ENCODE peak calls at places on chromosomes 5 and 9, in nine cellular contexts. P, V, E, F, K, R, S, Z and U are unnamed samples.

GRCh38 chr9:28648723-28649122 is 1075.4 kb upstream of the C9orf72 start:
- DNase-seq in V (no peak), E (no peak), R (no peak), K (no peak), S (no peak), F (no peak), Z (no peak), P (no peak), U (no peak)

GRCh38 chr5:65483474-65484346 is 2.0 kb upstream of the ADAMTS6 start:
- DNase-seq in E (no peak), S (no peak), K (peak), P (no peak), Z (peak), V (no peak), F (peak), R (no peak), U (no peak)

GRCh38 chr9:68704804-68705635 is at the start of gene PIP5K1B:
- DNase-seq in V (peak), K (peak), E (peak), F (peak), P (peak), R (no peak), S (no peak), Z (peak), U (peak)

GRCh38 chr9:4980046-4980727 is 4.9 kb upstream of the JAK2 start:
- DNase-seq in R (no peak), V (no peak), F (no peak), E (no peak), K (no peak), P (no peak), S (no peak), Z (no peak), U (no peak)

GRCh38 chr5:173333900-173334685 is 5.9 kb upstream of the STC2 start:
- DNase-seq in R (no peak), P (no peak), K (no peak), E (no peak), F (no peak), S (no peak), Z (peak), V (no peak), U (no peak)

GRCh38 chr5:3190433-3190832 is 405.2 kb upstream of the IRX1 start:
- DNase-seq in S (no peak), P (no peak), K (no peak), F (no peak), E (no peak), V (no peak), Z (no peak), R (no peak), U (no peak)

GRCh38 chr5:28523887-28524637 is 1485.7 kb upstream of the CDH9 start:
- DNase-seq in R (no peak), E (no peak), F (no peak), V (no peak), S (no peak), Z (peak), P (no peak), K (no peak), U (no peak)

GRCh38 chr9:90340421-90340820 is 302.2 kb downstream of the DIRAS2 start:
- DNase-seq in Z (peak), P (no peak), F (no peak), E (no peak), V (no peak), S (no peak), K (no peak), R (no peak), U (no peak)

GRCh38 chr9:93119953-93120845 is 13.9 kb downstream of the NINJ1 start:
- DNase-seq in S (peak), Z (peak), K (peak), F (peak), P (peak), R (peak), E (peak), V (no peak), U (peak)

GRCh38 chr5:79702606-79703380 is 13.2 kb downstream of the CMYA5 start:
- DNase-seq in F (no peak), V (no peak), S (no peak), K (peak), P (no peak), Z (peak), R (no peak), E (no peak), U (no peak)

GRCh38 chr9:92737611-92738299 is 26.9 kb downstream of the BICD2 start:
- DNase-seq in S (no peak), P (peak), E (no peak), K (no peak), R (no peak), V (no peak), Z (no peak), F (no peak), U (no peak)

GRCh38 chr9:38063363-38063707 is 5.7 kb downstream of the SHB start:
- DNase-seq in E (no peak), F (no peak), P (no peak), V (no peak), S (no peak), Z (no peak), R (no peak), K (no peak), U (no peak)

GRCh38 chr9:120890415-120891254 is 13.6 kb upstream of the PHF19 start:
- DNase-seq in S (no peak), F (no peak), K (no peak), V (no peak), R (no peak), E (no peak), Z (no peak), P (no peak), U (no peak)

GRCh38 chr5:176781638-176782570 is 28.5 kb upstream of the UNC5A start:
- DNase-seq in R (no peak), K (no peak), V (no peak), S (no peak), P (no peak), Z (no peak), E (no peak), F (no peak), U (no peak)

GRCh38 chr5:16937023-16937379 is 913 bp upstream of the MYO10 start:
- DNase-seq in S (no peak), V (no peak), F (no peak), R (no peak), P (peak), Z (peak), K (no peak), E (no peak), U (no peak)

GRCh38 chr5:168104811-168105481 is 186.5 kb upstream of the WWC1 start:
- DNase-seq in P (peak), Z (no peak), K (no peak), S (no peak), F (no peak), R (no peak), V (no peak), E (no peak), U (no peak)

GRCh38 chr5:65774346-65774745 is 52.3 kb downstream of the NLN start:
- DNase-seq in F (no peak), E (no peak), P (no peak), R (no peak), S (no peak), V (no peak), Z (peak), K (peak), U (no peak)

GRCh38 chr9:98977246-98977681 is 33.6 kb downstream of the COL15A1 start:
- DNase-seq in Z (no peak), K (no peak), E (no peak), R (no peak), V (no peak), S (no peak), F (no peak), P (no peak), U (peak)

GRCh38 chr5:31119938-31120641 is 73.4 kb upstream of the CDH6 start:
- DNase-seq in F (no peak), S (no peak), P (no peak), V (no peak), E (no peak), K (no peak), R (no peak), Z (no peak), U (no peak)

GRCh38 chr9:132241840-132242620 is 80.2 kb downstream of the NTNG2 start:
- DNase-seq in E (no peak), K (peak), Z (no peak), P (peak), R (no peak), F (peak), S (no peak), V (no peak), U (peak)

GRCh38 chr5:76867827-76868693 is 18.2 kb downstream of the S100Z start:
- DNase-seq in Z (peak), P (peak), E (peak), K (peak), S (peak), V (peak), F (peak), R (peak), U (peak)

GRCh38 chr9:5186416-5187169 is 1.2 kb upstream of the INSL6 start:
- DNase-seq in V (peak), S (peak), K (peak), F (no peak), E (peak), R (no peak), P (peak), Z (peak), U (no peak)

GRCh38 chr9:129888809-129889460 is 53.7 kb downstream of the USP20 start:
- DNase-seq in P (no peak), V (no peak), E (no peak), R (no peak), K (no peak), Z (no peak), F (no peak), S (no peak), U (no peak)

GRCh38 chr9:113425072-113425471 is 14.5 kb downstream of the C9orf43 start:
- DNase-seq in S (no peak), K (no peak), V (no peak), R (no peak), E (no peak), P (no peak), F (no peak), Z (no peak), U (no peak)

GRCh38 chr9:101359679-101360078 is 25.1 kb downstream of the BAAT start:
- DNase-seq in Z (no peak), K (no peak), R (no peak), V (no peak), F (no peak), E (no peak), P (no peak), S (no peak), U (no peak)

GRCh38 chr5:72842816-72843215 is 26.4 kb downstream of the TNPO1 start:
- DNase-seq in F (no peak), S (no peak), E (no peak), K (no peak), Z (peak), P (peak), V (no peak), R (no peak), U (no peak)

GRCh38 chr9:120378680-120379079 is 201.3 kb downstream of the CDK5RAP2 start:
- DNase-seq in F (no peak), P (no peak), S (no peak), R (no peak), K (no peak), V (no peak), E (no peak), Z (no peak), U (no peak)

GRCh38 chr9:113650207-113651131 is 186.9 kb downstream of the RGS3 start:
- DNase-seq in S (no peak), Z (peak), E (no peak), V (no peak), P (no peak), K (no peak), F (no peak), R (no peak), U (no peak)

GRCh38 chr5:52838306-52839015 is 50.7 kb downstream of the ITGA1 start:
- DNase-seq in P (no peak), K (no peak), S (no peak), Z (no peak), R (no peak), E (no peak), V (no peak), F (no peak), U (no peak)

GRCh38 chr5:127959152-127959764 is 124.3 kb upstream of the SLC12A2 start:
- DNase-seq in R (peak), V (no peak), F (no peak), P (peak), E (peak), S (no peak), Z (peak), K (no peak), U (peak)

GRCh38 chr9:123031963-123032362 is 1.5 kb upstream of the GPR21 start:
- DNase-seq in P (no peak), V (no peak), F (no peak), S (no peak), Z (no peak), E (no peak), R (no peak), K (no peak), U (no peak)

GRCh38 chr9:123036886-123037540 is 3.5 kb downstream of the GPR21 start:
- DNase-seq in P (no peak), E (no peak), V (no peak), F (no peak), K (no peak), Z (no peak), R (no peak), S (no peak), U (peak)

GRCh38 chr9:123033352-123033751 is at the start of gene GPR21:
- DNase-seq in S (no peak), E (no peak), K (no peak), Z (no peak), R (no peak), F (no peak), V (no peak), P (no peak), U (no peak)

GRCh38 chr9:123033864-123034598 is 564 bp downstream of the GPR21 start:
- DNase-seq in V (no peak), K (no peak), E (peak), S (no peak), P (no peak), F (no peak), R (no peak), Z (no peak), U (no peak)

DNA sequence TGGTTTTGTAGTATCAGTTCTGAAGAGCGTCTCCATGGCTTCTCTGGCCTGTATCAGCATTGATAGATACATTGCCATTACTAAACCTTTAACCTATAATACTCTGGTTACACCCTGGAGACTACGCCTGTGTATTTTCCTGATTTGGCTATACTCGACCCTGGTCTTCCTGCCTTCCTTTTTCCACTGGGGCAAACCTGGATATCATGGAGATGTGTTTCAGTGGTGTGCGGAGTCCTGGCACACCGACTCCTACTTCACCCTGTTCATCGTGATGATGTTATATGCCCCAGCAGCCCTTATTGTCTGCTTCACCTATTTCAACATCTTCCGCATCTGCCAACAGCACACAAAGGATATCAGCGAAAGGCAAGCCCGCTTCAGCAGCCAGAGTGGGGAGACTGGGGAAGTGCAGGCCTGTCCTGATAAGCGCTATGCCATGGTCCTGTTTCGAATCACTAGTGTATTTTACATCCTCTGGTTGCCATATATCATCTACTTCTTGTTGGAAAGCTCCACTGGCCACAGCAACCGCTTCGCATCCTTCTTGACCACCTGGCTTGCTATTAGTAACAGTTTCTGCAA is 1.5 kb downstream of the GPR21 start:
- DNase-seq in V (no peak), F (no peak), Z (no peak), S (no peak), R (no peak), E (no peak), K (no peak), P (no peak), U (no peak)
- H3K4me3 ChIP-seq in V (no peak), F (no peak), Z (no peak), S (peak), R (no peak), E (peak), K (no peak), P (no peak), U (peak)

GRCh38 chr5:150325426-150325825 is 22.7 kb upstream of the ARSI start:
- DNase-seq in F (no peak), R (no peak), K (no peak), S (no peak), E (no peak), V (no peak), P (no peak), Z (no peak), U (no peak)

GRCh38 chr5:150328458-150328857 is 25.8 kb upstream of the ARSI start:
- DNase-seq in E (no peak), Z (no peak), F (no peak), K (no peak), R (no peak), S (no peak), P (no peak), V (no peak), U (no peak)

GRCh38 chr5:150329881-150330876 is 27.3 kb upstream of the TCOF1 start:
- DNase-seq in F (no peak), P (no peak), R (no peak), Z (no peak), S (no peak), V (no peak), K (no peak), E (no peak), U (no peak)

GRCh38 chr5:150333400-150333799 is 24.1 kb upstream of the TCOF1 start:
- DNase-seq in E (no peak), S (no peak), R (no peak), V (no peak), P (no peak), K (no peak), Z (no peak), F (no peak), U (no peak)

GRCh38 chr5:150329038-150329437 is 26.3 kb upstream of the ARSI start:
- DNase-seq in E (no peak), S (no peak), V (no peak), F (no peak), P (no peak), Z (no peak), R (no peak), K (no peak), U (no peak)
- H3K4me3 ChIP-seq in E (no peak), S (no peak), V (no peak), F (no peak), P (no peak), Z (no peak), R (no peak), K (no peak), U (no peak)

GRCh38 chr9:37031081-37031480 is 3.0 kb downstream of the PAX5 start:
- DNase-seq in V (no peak), F (no peak), K (no peak), S (no peak), P (no peak), E (no peak), Z (no peak), R (no peak), U (no peak)
- H3K4me3 ChIP-seq in V (peak), F (peak), K (peak), S (no peak), P (no peak), E (no peak), Z (no peak), R (no peak), U (no peak)

GRCh38 chr5:125152036-125152435 is 405.6 kb upstream of the ZNF608 start:
- DNase-seq in K (no peak), E (no peak), P (no peak), Z (no peak), S (no peak), V (no peak), F (no peak), R (no peak), U (no peak)
- H3K4me3 ChIP-seq in K (no peak), E (no peak), P (no peak), Z (no peak), S (no peak), V (no peak), F (no peak), R (no peak), U (no peak)